ENCODE peak calls at places on chromosomes 6 and 20, in four cellular contexts. T is transverse colon, B is stomach, A is HCT116. X is an unnamed sample.

GRCh38 chr6:161001421-161001820 is 9.9 kb downstream of the MAP3K4 start:
- DNase-seq in A (no peak), B (no peak), T (no peak), X (no peak)

GRCh38 chr20:63895886-63896135 is 885 bp downstream of the DNAJC5 start:
- DNase-seq in A (no peak), B (no peak), T (no peak), X (no peak)

GRCh38 chr6:38213275-38213674 is 393.7 kb downstream of the ZFAND3 start:
- DNase-seq in A (no peak), T (peak), B (no peak), X (no peak)

GRCh38 chr6:100554228-100554627 is 89.5 kb upstream of the SIM1 start:
- DNase-seq in T (no peak), B (no peak), A (no peak), X (no peak)

GRCh38 chr6:87654880-87655454 is 47.1 kb downstream of the AKIRIN2 start:
- DNase-seq in A (no peak), B (no peak), T (no peak), X (no peak)

GRCh38 chr6:138724015-138724414 is 49.6 kb upstream of the CCDC28A start:
- DNase-seq in B (peak), A (peak), T (peak), X (no peak)

GRCh38 chr20:2065111-2065510 is 36.5 kb upstream of the STK35 start:
- DNase-seq in T (no peak), B (no peak), A (no peak), X (no peak)

GRCh38 chr6:34546551-34547321 is 9.4 kb downstream of the SPDEF start:
- DNase-seq in T (peak), A (no peak), B (peak), X (no peak)

GRCh38 chr20:63846128-63846771 is 15.0 kb upstream of the ABHD16B start:
- DNase-seq in T (no peak), A (no peak), B (no peak), X (no peak)

GRCh38 chr6:89928604-89929003 is 34.3 kb downstream of the GJA10 start:
- DNase-seq in A (no peak), B (no peak), T (no peak), X (no peak)

GRCh38 chr6:15901141-15902115 is 227.5 kb upstream of the MYLIP start:
- DNase-seq in B (no peak), A (no peak), T (peak), X (no peak)

GRCh38 chr20:39433461-39433860 is 471.3 kb downstream of the DHX35 start:
- DNase-seq in A (no peak), B (no peak), T (no peak), X (no peak)

DNA sequence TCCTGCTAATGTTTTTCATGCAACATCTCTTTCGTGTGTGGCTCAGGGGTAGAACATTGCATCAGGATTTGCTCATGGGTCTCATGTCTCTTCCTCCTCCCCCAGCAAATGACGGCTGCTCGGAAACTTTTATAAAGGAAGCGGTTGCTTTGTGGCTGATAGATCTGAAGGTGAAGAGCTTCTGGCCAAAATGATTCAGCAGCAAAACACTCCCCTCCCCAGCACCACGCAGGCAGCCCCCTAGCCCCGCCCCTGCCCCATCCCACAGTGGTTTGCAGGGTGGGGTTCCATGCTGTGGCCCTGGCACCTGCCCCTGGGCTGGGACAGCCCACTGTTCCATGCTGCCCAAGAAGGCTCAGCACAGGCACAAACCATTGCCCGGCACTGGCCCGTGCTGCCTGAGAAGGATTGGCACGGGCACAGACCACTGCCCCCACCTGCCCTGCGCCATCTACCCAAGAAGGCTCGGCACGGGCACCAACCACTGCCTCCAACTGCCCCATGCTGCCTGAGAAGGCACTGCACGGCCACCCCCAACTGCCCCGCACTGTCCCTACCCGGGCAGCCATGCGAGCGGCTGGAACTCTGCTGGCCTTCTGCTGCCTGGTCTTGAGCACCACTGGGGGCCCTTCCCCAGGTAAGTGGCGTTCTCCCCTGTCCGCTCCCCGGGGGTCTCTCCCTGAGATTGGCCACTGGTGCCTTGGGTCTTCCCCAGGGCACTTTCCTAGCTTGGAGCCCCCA is at the start of gene CST7:
- DNase-seq in T (peak), B (peak), A (no peak), X (peak)
- H3K4me3 ChIP-seq in T (peak), B (peak), A (no peak), X (peak)

DNA sequence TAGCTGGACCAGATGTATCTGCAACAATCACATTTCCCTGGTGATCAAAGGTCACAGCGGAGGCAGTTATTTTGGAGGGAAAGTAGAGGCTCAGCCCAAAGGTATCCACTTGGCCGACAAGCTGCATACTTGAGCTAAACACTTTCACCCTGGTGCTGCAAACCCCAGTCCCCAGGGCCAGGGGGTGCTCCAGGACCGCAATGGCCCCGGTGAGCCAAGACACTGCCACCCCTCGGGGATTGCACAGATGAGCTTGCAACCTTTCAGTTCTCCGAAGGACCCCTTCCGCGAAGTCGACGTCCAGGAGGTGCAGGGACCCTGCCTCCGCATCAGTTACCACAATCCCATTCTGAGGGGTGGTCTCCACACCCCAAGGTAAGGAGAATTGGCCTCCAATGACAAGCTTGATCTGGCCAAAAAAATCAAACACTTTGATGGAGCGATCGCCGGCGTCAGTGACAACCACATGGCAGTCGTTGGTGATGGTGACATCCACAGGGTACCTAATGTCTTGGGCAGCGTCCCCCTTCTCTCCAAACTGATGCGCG is 823 bp downstream of the NHLRC1 start:
- DNase-seq in A (no peak), B (no peak), T (no peak), X (no peak)
- TF ChIP-seq CTCF in A (peak), B (no peak), T (no peak), X (no peak)

GRCh38 chr6:148332088-148332487 is 10.6 kb upstream of the SASH1 start:
- DNase-seq in A (no peak), T (no peak), B (no peak), X (no peak)
- TF ChIP-seq POLR2AphosphoS5 in A (no peak), T (no peak), B (no peak), X (no peak)

GRCh38 chr20:62308102-62308822 is 5.5 kb downstream of the ADRM1 start:
- DNase-seq in T (no peak), B (no peak), A (no peak), X (no peak)

GRCh38 chr20:62309198-62309944 is 6.6 kb downstream of the ADRM1 start:
- DNase-seq in T (no peak), B (no peak), A (no peak), X (no peak)

GRCh38 chr20:62311150-62311549 is 8.4 kb downstream of the ADRM1 start:
- DNase-seq in B (no peak), T (no peak), A (no peak), X (no peak)

GRCh38 chr20:62310757-62311121 is 7.9 kb downstream of the ADRM1 start:
- DNase-seq in T (no peak), A (no peak), B (no peak), X (no peak)

GRCh38 chr20:62309947-62310756 is 7.4 kb downstream of the ADRM1 start:
- DNase-seq in T (no peak), A (no peak), B (no peak), X (no peak)
- H3K4me3 ChIP-seq in T (no peak), A (no peak), B (no peak), X (no peak)